ENCODE peak calls at places on chromosomes 1 and 21, in six cellular contexts. A, D, U, R, P and G are unnamed samples.
A peak's percentile ranks its signal among the peaks of the same experiment; 100 is the strongest.

GRCh38 chr1:17624540-17625256 is 85.2 kb downstream of the ARHGEF10L start:
- DNase-seq in A (peak; percentile 63), D (peak; percentile 80), U (peak; percentile 54), R (peak; percentile 86), P (no peak), G (no peak)

GRCh38 chr1:7561331-7561921 is 209.7 kb upstream of the VAMP3 start:
- DNase-seq in A (no peak), D (no peak), U (no peak), R (no peak), P (peak; percentile 73), G (no peak)

GRCh38 chr1:65435987-65436386 is 15.5 kb downstream of the LEPR start:
- DNase-seq in A (peak; percentile 55), D (no peak), U (no peak), R (no peak), P (no peak), G (no peak)

GRCh38 chr1:53930932-53931331 is 14.6 kb downstream of the IFT25 start:
- DNase-seq in A (no peak), D (no peak), U (no peak), R (no peak), P (no peak), G (no peak)

GRCh38 chr1:231950732-231951131 is 324.1 kb downstream of the DISC1 start:
- DNase-seq in A (no peak), D (no peak), U (no peak), R (no peak), P (no peak), G (no peak)

GRCh38 chr1:54543729-54544496 is 4.1 kb upstream of the ACOT11 start:
- DNase-seq in A (peak; percentile 68), D (no peak), U (no peak), R (no peak), P (no peak), G (no peak)

GRCh38 chr1:111754964-111755320 is 759 bp upstream of the DDX20 start:
- DNase-seq in A (peak; percentile 53), D (peak; percentile 49), U (peak; percentile 22), R (no peak), P (peak; percentile 82), G (no peak)

GRCh38 chr1:2378441-2378851 is 12.9 kb downstream of the MORN1 start:
- DNase-seq in A (no peak), D (no peak), U (no peak), R (no peak), P (peak; percentile 18), G (no peak)

GRCh38 chr1:32817815-32818786 is 648 bp downstream of the S100PBP start:
- DNase-seq in A (peak; percentile 32), D (peak; percentile 86), U (peak; percentile 79), R (peak; percentile 76), P (peak; percentile 72), G (peak; percentile 54)

GRCh38 chr1:15849775-15850449 is 2.4 kb downstream of the SPEN start:
- DNase-seq in A (peak; percentile 47), D (no peak), U (peak; percentile 41), R (no peak), P (peak; percentile 78), G (peak; percentile 38)

GRCh38 chr1:159678924-159679323 is 35.5 kb downstream of the CRP start:
- DNase-seq in A (no peak), D (no peak), U (no peak), R (no peak), P (no peak), G (no peak)

GRCh38 chr1:197144570-197145325 is 1.7 kb downstream of the ASPM start:
- DNase-seq in A (peak; percentile 60), D (no peak), U (peak; percentile 6), R (no peak), P (no peak), G (no peak)

GRCh38 chr1:116764466-116764896 is 10.3 kb downstream of the CD2 start:
- DNase-seq in A (no peak), D (no peak), U (no peak), R (no peak), P (no peak), G (no peak)

GRCh38 chr1:47794081-47794480 is 203.1 kb downstream of the TRABD2B start:
- DNase-seq in A (no peak), D (no peak), U (no peak), R (no peak), P (no peak), G (no peak)

GRCh38 chr1:150484861-150485260 is 2.4 kb upstream of the TARS2 start:
- DNase-seq in A (peak; percentile 30), D (no peak), U (peak; percentile 26), R (no peak), P (no peak), G (no peak)

GRCh38 chr1:152107984-152108898 is 7.0 kb downstream of the TCHH start:
- DNase-seq in A (peak; percentile 51), D (peak; percentile 18), U (no peak), R (no peak), P (peak; percentile 30), G (no peak)

GRCh38 chr1:117609471-117609911 is 3.6 kb downstream of the TENT5C start:
- DNase-seq in A (no peak), D (peak; percentile 65), U (no peak), R (peak; percentile 72), P (no peak), G (no peak)

GRCh38 chr1:89974701-89975470 is 20.0 kb upstream of the ZNF326 start:
- DNase-seq in A (peak; percentile 49), D (no peak), U (no peak), R (no peak), P (no peak), G (no peak)

GRCh38 chr21:42513151-42513984 is at the start of gene SLC37A1:
- DNase-seq in A (no peak), D (peak; percentile 38), U (peak; percentile 35), R (no peak), P (peak; percentile 48), G (peak; percentile 35)

GRCh38 chr1:24351918-24352637 is 32.9 kb downstream of the GRHL3 start:
- DNase-seq in A (peak; percentile 70), D (no peak), U (no peak), R (no peak), P (no peak), G (no peak)

GRCh38 chr1:101237229-101237837 is 514 bp downstream of the S1PR1 start:
- DNase-seq in A (peak; percentile 48), D (no peak), U (no peak), R (no peak), P (no peak), G (no peak)

GRCh38 chr1:101238681-101239094 is 1.9 kb downstream of the S1PR1 start:
- DNase-seq in A (peak; percentile 88), D (peak; percentile 83), U (peak; percentile 81), R (peak; percentile 92), P (peak; percentile 87), G (peak; percentile 77)

GRCh38 chr1:101240041-101240430 is 3.2 kb downstream of the S1PR1 start:
- DNase-seq in A (no peak), D (no peak), U (no peak), R (no peak), P (no peak), G (no peak)

GRCh38 chr1:101238041-101238515 is 1.3 kb downstream of the S1PR1 start:
- DNase-seq in A (no peak), D (no peak), U (no peak), R (no peak), P (no peak), G (no peak)

DNA sequence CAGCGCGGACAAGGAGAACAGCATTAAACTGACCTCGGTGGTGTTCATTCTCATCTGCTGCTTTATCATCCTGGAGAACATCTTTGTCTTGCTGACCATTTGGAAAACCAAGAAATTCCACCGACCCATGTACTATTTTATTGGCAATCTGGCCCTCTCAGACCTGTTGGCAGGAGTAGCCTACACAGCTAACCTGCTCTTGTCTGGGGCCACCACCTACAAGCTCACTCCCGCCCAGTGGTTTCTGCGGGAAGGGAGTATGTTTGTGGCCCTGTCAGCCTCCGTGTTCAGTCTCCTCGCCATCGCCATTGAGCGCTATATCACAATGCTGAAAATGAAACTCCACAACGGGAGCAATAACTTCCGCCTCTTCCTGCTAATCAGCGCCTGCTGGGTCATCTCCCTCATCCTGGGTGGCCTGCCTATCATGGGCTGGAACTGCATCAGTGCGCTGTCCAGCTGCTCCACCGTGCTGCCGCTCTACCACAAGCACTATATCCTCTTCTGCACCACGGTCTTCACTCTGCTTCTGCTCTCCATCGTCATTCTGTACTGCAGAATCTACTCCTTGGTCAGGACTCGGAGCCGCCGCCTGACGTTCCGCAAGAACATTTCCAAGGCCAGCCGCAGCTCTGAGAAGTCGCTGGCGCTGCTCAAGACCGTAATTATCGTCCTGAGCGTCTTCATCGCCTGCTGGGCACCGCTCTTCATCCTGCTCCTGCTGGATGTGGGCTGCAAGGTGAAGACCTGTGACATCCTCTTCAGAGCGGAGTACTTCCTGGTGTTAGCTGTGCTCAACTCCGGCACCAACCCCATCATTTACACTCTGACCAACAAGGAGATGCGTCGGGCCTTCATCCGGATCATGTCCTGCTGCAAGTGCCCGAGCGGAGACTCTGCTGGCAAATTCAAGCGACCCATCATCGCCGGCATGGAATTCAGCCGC is 2.5 kb downstream of the S1PR1 start:
- DNase-seq in A (no peak), D (no peak), U (no peak), R (no peak), P (no peak), G (no peak)
- TF ChIP-seq CTCF in A (peak; percentile 72), D (no peak), U (no peak), R (peak; percentile 17), P (peak; percentile 60), G (no peak)

GRCh38 chr1:208461680-208462079 is 217.5 kb upstream of the PLXNA2 start:
- DNase-seq in A (no peak), D (no peak), U (no peak), R (no peak), P (no peak), G (no peak)
- TF ChIP-seq CTCF in A (peak; percentile 42), D (no peak), U (peak; percentile 33), R (no peak), P (peak; percentile 55), G (peak; percentile 35)

DNA sequence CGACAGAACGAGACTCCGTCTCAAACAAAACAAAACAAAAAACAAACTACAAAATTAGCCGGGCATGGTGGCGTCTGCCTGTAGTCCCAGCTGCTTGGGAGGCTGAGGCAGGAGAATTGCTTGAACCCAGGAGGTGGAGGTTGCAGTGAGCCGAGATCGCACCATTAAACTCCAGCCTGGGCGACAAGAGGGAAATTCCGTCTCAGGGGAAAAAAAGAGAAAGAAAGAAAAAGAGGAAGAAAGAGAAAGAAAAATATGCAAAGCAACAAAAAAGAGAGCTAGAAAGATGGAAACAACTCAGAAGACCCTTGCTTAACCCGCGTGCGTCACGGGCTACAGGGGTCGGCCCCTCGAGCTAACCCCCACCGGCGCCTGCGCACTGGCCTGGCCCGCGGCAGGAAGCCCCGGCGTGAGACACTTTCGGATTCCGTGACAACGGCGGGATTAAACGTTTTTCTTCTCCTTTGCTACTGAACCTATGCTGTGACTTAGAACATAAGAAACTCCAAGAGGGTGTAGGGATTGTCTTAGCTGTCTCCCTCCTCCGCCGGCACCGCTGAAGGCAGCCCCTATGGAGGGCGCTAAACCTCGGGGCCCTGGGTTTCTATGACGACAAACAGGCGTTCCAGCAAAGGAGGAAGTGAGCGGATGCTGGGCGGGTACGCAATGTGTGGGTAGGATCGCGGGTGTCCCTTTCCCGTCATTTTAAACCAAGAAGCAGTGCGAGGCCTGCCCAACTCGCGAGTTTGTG is at the start of gene AXDND1:
- DNase-seq in A (peak; percentile 80), D (peak; percentile 84), U (peak; percentile 78), R (peak; percentile 91), P (peak; percentile 86), G (peak; percentile 54)
- TF ChIP-seq CTCF in A (peak; percentile 67), D (peak; percentile 24), U (no peak), R (no peak), P (no peak), G (no peak)

GRCh38 chr1:230760360-230760827 is 13.2 kb downstream of the CAPN9 start:
- DNase-seq in A (no peak), D (peak; percentile 41), U (peak; percentile 49), R (no peak), P (no peak), G (no peak)
- TF ChIP-seq CTCF in A (no peak), D (no peak), U (no peak), R (no peak), P (no peak), G (no peak)

GRCh38 chr1:154137888-154138287 is 17.0 kb downstream of the NUP210L start:
- DNase-seq in A (no peak), D (no peak), U (no peak), R (no peak), P (no peak), G (no peak)
- TF ChIP-seq CTCF in A (no peak), D (no peak), U (no peak), R (no peak), P (no peak), G (no peak)